ENCODE peak calls at places on chromosomes 13 and 19, in nine cellular contexts. J is heart right ventricle; M is breast epithelium; E is foreskin keratinocyte; R is left ventricle myocardium inferior; T is CD8-positive, alpha-beta T cell; B is BJ; V is dorsolateral prefrontal cortex; A is omental fat pad. Y is an unnamed sample.

GRCh38 chr19:18291019-18291524 is 9.7 kb upstream of the JUND start:
- DNase-seq in V (no peak), T (peak), A (no peak), J (no peak), B (no peak), E (no peak), R (peak), M (no peak), Y (no peak)

GRCh38 chr13:61286148-61286745 is 129.4 kb downstream of the PCDH20 start:
- DNase-seq in A (no peak), T (no peak), B (no peak), R (no peak), V (no peak), M (no peak), E (peak), J (no peak), Y (no peak)

GRCh38 chr19:29812080-29812880 is 489 bp downstream of the CCNE1 start:
- DNase-seq in B (no peak), E (no peak), M (no peak), T (no peak), A (no peak), V (no peak), J (no peak), R (peak), Y (peak)

GRCh38 chr13:97273341-97273831 is 51.3 kb downstream of the MBNL2 start:
- DNase-seq in B (no peak), J (no peak), V (no peak), A (no peak), E (peak), M (no peak), T (no peak), R (no peak), Y (no peak)

GRCh38 chr13:27578121-27579030 is 42.0 kb downstream of the LNX2 start:
- DNase-seq in B (no peak), E (peak), V (no peak), A (no peak), M (no peak), J (no peak), R (no peak), T (no peak), Y (no peak)

GRCh38 chr19:49110567-49110966 is 3.6 kb upstream of the LIN7B start:
- DNase-seq in M (no peak), V (no peak), A (no peak), R (no peak), T (no peak), J (no peak), E (no peak), B (no peak), Y (no peak)

GRCh38 chr13:20326276-20326675 is 94.2 kb upstream of the GJB6 start:
- DNase-seq in M (no peak), J (no peak), A (no peak), T (no peak), E (no peak), B (no peak), R (no peak), V (no peak), Y (no peak)

GRCh38 chr13:91643394-91643793 is 245.0 kb downstream of the GPC5 start:
- DNase-seq in E (no peak), T (no peak), V (no peak), B (no peak), M (no peak), A (no peak), J (no peak), R (no peak), Y (no peak)

GRCh38 chr13:113454936-113455335 is 1.6 kb upstream of the ADPRHL1 start:
- DNase-seq in M (no peak), R (no peak), T (no peak), V (no peak), J (no peak), B (no peak), A (no peak), E (no peak), Y (no peak)

GRCh38 chr13:112469071-112469745 is 93.1 kb downstream of the SPACA7 start:
- DNase-seq in M (no peak), E (no peak), R (no peak), T (no peak), J (no peak), V (no peak), B (no peak), A (no peak), Y (no peak)

GRCh38 chr19:11849264-11849615 is 714 bp downstream of the ZNF439 start:
- DNase-seq in M (no peak), T (no peak), A (no peak), B (no peak), V (no peak), R (no peak), E (no peak), J (no peak), Y (no peak)

GRCh38 chr13:46062190-46062589 is 9.6 kb upstream of the ZC3H13 start:
- DNase-seq in M (no peak), B (no peak), A (no peak), E (peak), T (no peak), J (no peak), V (no peak), R (no peak), Y (no peak)

GRCh38 chr13:75226092-75226491 is 255.9 kb downstream of the TBC1D4 start:
- DNase-seq in R (no peak), V (no peak), E (peak), M (no peak), B (no peak), A (no peak), T (no peak), J (no peak), Y (no peak)

GRCh38 chr19:18417250-18418033 is 1.8 kb upstream of the SSBP4 start:
- DNase-seq in R (peak), E (peak), B (no peak), T (no peak), A (no peak), J (peak), V (no peak), M (no peak), Y (peak)

GRCh38 chr19:5181331-5181730 is 159.3 kb downstream of the PTPRS start:
- DNase-seq in R (no peak), T (no peak), E (no peak), B (no peak), A (no peak), V (no peak), M (no peak), J (no peak), Y (no peak)

GRCh38 chr19:5961969-5962945 is 15.7 kb downstream of the RANBP3 start:
- DNase-seq in M (peak), T (peak), V (no peak), J (no peak), R (peak), A (no peak), E (no peak), B (no peak), Y (peak)

GRCh38 chr13:73835138-73835721 is 299.0 kb downstream of the KLF12 start:
- DNase-seq in B (no peak), T (no peak), J (no peak), A (no peak), V (no peak), E (peak), M (no peak), R (no peak), Y (no peak)

GRCh38 chr19:29376855-29377354 is 148.9 kb upstream of the VSTM2B start:
- DNase-seq in J (no peak), M (no peak), E (no peak), B (no peak), A (no peak), T (no peak), R (no peak), V (peak), Y (peak)

GRCh38 chr19:53131085-53131484 is 1.6 kb downstream of the ZNF415 start:
- DNase-seq in J (no peak), V (no peak), T (no peak), A (no peak), E (no peak), R (no peak), B (no peak), M (no peak), Y (no peak)

GRCh38 chr19:1042689-1043511 is 3.0 kb downstream of the ABCA7 start:
- DNase-seq in A (no peak), M (no peak), R (no peak), V (no peak), T (no peak), E (no peak), B (no peak), J (no peak), Y (no peak)

GRCh38 chr13:98890186-98890585 is 87.7 kb downstream of the DOCK9 start:
- DNase-seq in J (no peak), M (no peak), T (no peak), V (peak), E (peak), R (no peak), A (no peak), B (peak), Y (no peak)

GRCh38 chr19:4916292-4917082 is 7.2 kb downstream of the UHRF1 start:
- DNase-seq in A (no peak), T (peak), V (no peak), E (no peak), J (no peak), M (no peak), B (no peak), R (no peak), Y (no peak)

GRCh38 chr13:44312898-44313551 is 60.6 kb upstream of the SERP2 start:
- DNase-seq in A (no peak), T (no peak), E (peak), R (no peak), M (no peak), J (no peak), V (no peak), B (peak), Y (no peak)

GRCh38 chr13:76035711-76036110 is 399.6 kb downstream of the LMO7 start:
- DNase-seq in J (no peak), E (peak), M (no peak), V (no peak), B (no peak), T (no peak), A (no peak), R (no peak), Y (no peak)

GRCh38 chr19:932647-933552 is 7.1 kb downstream of the ARID3A start:
- DNase-seq in J (peak), T (peak), R (peak), M (peak), E (peak), B (peak), V (no peak), A (no peak), Y (no peak)

GRCh38 chr19:5621311-5621944 is 1.1 kb downstream of the SAFB2 start:
- DNase-seq in T (no peak), B (no peak), M (no peak), V (peak), E (no peak), A (no peak), J (peak), R (no peak), Y (no peak)

GRCh38 chr13:105220063-105220462 is 1315.4 kb downstream of the EFNB2 start:
- DNase-seq in V (no peak), R (no peak), T (no peak), A (no peak), M (no peak), J (no peak), E (peak), B (no peak), Y (no peak)

GRCh38 chr13:23087884-23088283 is 92.9 kb upstream of the SGCG start:
- DNase-seq in B (no peak), R (no peak), T (no peak), M (no peak), V (no peak), J (no peak), E (peak), A (no peak), Y (no peak)

GRCh38 chr19:10295305-10295846 is 5.6 kb downstream of the ICAM5 start:
- DNase-seq in J (no peak), V (no peak), A (no peak), E (no peak), R (no peak), T (peak), M (no peak), B (no peak), Y (no peak)

GRCh38 chr19:3526507-3527244 is 12.3 kb upstream of the TEKTIP1 start:
- DNase-seq in V (no peak), B (no peak), R (no peak), M (no peak), E (no peak), A (no peak), T (no peak), J (no peak), Y (no peak)
- TF ChIP-seq CTCF in V (no peak), B (no peak), R (no peak), M (no peak), E (no peak), A (no peak), T (no peak), J (no peak), Y (peak)

GRCh38 chr13:93996471-93996870 is 483.0 kb downstream of the DCT start:
- DNase-seq in J (no peak), V (no peak), T (no peak), B (no peak), M (no peak), R (no peak), A (no peak), E (no peak), Y (no peak)

GRCh38 chr13:93987458-93987857 is 492.0 kb downstream of the DCT start:
- DNase-seq in A (no peak), B (no peak), T (no peak), V (no peak), R (no peak), M (no peak), E (no peak), J (no peak), Y (no peak)

DNA sequence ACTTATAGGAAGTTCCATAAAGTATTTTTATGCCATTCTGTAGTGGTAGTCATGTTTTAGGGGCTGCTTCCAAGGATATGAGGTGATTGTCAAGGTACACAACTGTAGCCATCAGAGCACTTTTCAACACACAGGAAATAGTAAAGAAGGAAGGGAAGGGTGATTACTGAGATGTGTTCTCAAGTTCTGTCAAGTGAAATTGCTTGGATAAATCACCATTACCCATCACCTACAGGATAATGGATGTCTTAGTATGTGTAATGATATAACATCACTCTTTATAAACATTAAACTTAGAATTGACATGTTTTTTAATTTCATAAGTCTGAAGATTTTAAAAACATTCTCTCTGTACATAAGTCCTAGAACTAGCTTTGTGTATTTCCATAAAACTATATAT is 487.9 kb downstream of the DCT start:
- DNase-seq in R (no peak), M (no peak), T (no peak), V (no peak), A (no peak), J (no peak), B (no peak), E (no peak), Y (no peak)
- TF ChIP-seq CTCF in R (no peak), M (no peak), T (no peak), V (no peak), A (no peak), J (no peak), B (no peak), E (no peak), Y (no peak)

GRCh38 chr13:81171065-81171647 is 830.2 kb upstream of the SPRY2 start:
- DNase-seq in E (peak), B (no peak), A (no peak), V (no peak), M (no peak), J (no peak), T (no peak), R (no peak), Y (no peak)
- TF ChIP-seq CTCF in E (peak), B (peak), A (no peak), V (peak), M (peak), J (peak), T (no peak), R (peak), Y (peak)

GRCh38 chr13:48646791-48647190 is 6.9 kb upstream of the CYSLTR2 start:
- DNase-seq in T (no peak), V (no peak), E (no peak), B (no peak), A (no peak), J (no peak), R (no peak), M (no peak), Y (no peak)
- TF ChIP-seq CTCF in T (no peak), V (no peak), E (no peak), B (no peak), A (no peak), J (no peak), R (no peak), M (no peak), Y (no peak)

Y was measured in progenitor cell of endocrine pancreas.